ENCODE peak calls at places on chromosomes 3 and 15, in six cellular contexts. G, D, B, J, A and L are unnamed samples.

GRCh38 chr3:45631486-45631885 is 36.9 kb downstream of the LIMD1 start:
- DNase-seq in D (no peak), J (no peak), G (no peak), B (no peak), A (no peak), L (no peak)

GRCh38 chr15:89566141-89566540 is 9.1 kb upstream of the TICRR start:
- DNase-seq in D (no peak), J (no peak), B (no peak), A (no peak), G (peak; percentile 21), L (no peak)

GRCh38 chr3:169148448-169149348 is 514.8 kb downstream of the MECOM start:
- DNase-seq in J (no peak), B (no peak), A (no peak), D (no peak), G (peak; percentile 52), L (no peak)

GRCh38 chr15:78394981-78395619 is 42.9 kb upstream of the IREB2 start:
- DNase-seq in J (peak; percentile 68), D (no peak), A (no peak), G (no peak), B (peak; percentile 67), L (no peak)

GRCh38 chr15:70289191-70289955 is 191.7 kb upstream of the TLE3 start:
- DNase-seq in G (peak; percentile 74), A (no peak), J (peak; percentile 85), D (peak; percentile 83), B (no peak), L (peak; percentile 55)

GRCh38 chr15:101499863-101500713 is 10.6 kb upstream of the PCSK6 start:
- DNase-seq in A (peak; percentile 72), B (peak; percentile 28), G (no peak), D (no peak), J (peak; percentile 87), L (no peak)

GRCh38 chr15:50107591-50108408 is 11.2 kb downstream of the ATP8B4 start:
- DNase-seq in B (no peak), D (no peak), G (no peak), A (peak; percentile 90), J (no peak), L (no peak)

GRCh38 chr3:184085389-184085852 is 11.4 kb upstream of the HTR3E start:
- DNase-seq in B (no peak), J (no peak), A (peak; percentile 8), G (peak; percentile 49), D (peak; percentile 23), L (peak; percentile 10)

GRCh38 chr15:77571181-77571580 is 61.5 kb downstream of the LINGO1 start:
- DNase-seq in D (no peak), B (no peak), J (no peak), G (no peak), A (no peak), L (no peak)

GRCh38 chr15:80727596-80727995 is 32.5 kb downstream of the ABHD17C start:
- DNase-seq in B (no peak), D (no peak), G (no peak), J (no peak), A (no peak), L (no peak)

GRCh38 chr3:11734-12133 is 184.8 kb upstream of the CHL1 start:
- DNase-seq in D (no peak), J (no peak), G (no peak), B (no peak), A (no peak), L (no peak)

GRCh38 chr3:129181834-129182233 is 1.9 kb downstream of the CNBP start:
- DNase-seq in G (no peak), D (no peak), J (no peak), A (no peak), B (no peak), L (no peak)

DNA sequence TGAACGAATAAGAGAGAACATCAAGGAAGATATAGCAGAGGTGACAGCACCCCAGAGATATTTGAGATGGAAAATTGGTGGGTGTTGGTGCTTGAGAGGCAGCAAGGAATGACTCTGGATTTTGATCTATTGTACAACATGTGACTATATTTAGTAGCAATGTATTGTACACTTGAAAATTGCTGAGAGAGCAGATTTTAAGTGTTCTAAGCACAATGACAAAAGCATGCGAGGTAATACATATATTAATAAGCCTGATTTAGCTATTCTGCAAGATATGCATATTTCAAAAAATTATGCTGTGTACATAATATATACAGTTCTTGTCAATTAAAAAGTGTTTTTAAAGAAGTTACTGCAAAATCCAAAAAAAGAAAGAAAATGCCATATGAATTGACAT is 194.3 kb downstream of the SLC9A9 start:
- DNase-seq in B (no peak), J (no peak), D (no peak), G (no peak), A (no peak), L (no peak)
- TF ChIP-seq CTCF in B (no peak), J (no peak), D (no peak), G (no peak), A (no peak), L (no peak)

GRCh38 chr3:12809435-12809834 is 13.0 kb downstream of the CAND2 start:
- DNase-seq in A (no peak), D (no peak), J (no peak), G (no peak), B (no peak), L (no peak)

GRCh38 chr3:12809001-12809400 is 12.5 kb downstream of the CAND2 start:
- DNase-seq in A (no peak), G (no peak), J (no peak), D (no peak), B (no peak), L (no peak)

GRCh38 chr3:12810963-12811362 is 14.5 kb downstream of the CAND2 start:
- DNase-seq in A (no peak), B (no peak), J (no peak), G (no peak), D (no peak), L (no peak)

GRCh38 chr3:12808587-12808986 is 12.1 kb downstream of the CAND2 start:
- DNase-seq in B (no peak), A (no peak), D (no peak), G (no peak), J (no peak), L (no peak)

GRCh38 chr3:12810013-12810780 is 13.7 kb downstream of the CAND2 start:
- DNase-seq in B (peak; percentile 99), J (peak; percentile 99), D (peak; percentile 82), G (peak; percentile 94), A (peak; percentile 66), L (peak; percentile 68)
- TF ChIP-seq CTCF in B (no peak), J (no peak), D (peak; percentile 88), G (peak; percentile 52), A (peak; percentile 33), L (peak; percentile 92)

GRCh38 chr15:48406911-48407310 is 75.7 kb downstream of the DUT start:
- DNase-seq in B (no peak), A (no peak), D (no peak), J (no peak), G (no peak), L (no peak)
- TF ChIP-seq CTCF in B (no peak), A (no peak), D (peak; percentile 34), J (no peak), G (peak; percentile 52), L (peak; percentile 65)

DNA sequence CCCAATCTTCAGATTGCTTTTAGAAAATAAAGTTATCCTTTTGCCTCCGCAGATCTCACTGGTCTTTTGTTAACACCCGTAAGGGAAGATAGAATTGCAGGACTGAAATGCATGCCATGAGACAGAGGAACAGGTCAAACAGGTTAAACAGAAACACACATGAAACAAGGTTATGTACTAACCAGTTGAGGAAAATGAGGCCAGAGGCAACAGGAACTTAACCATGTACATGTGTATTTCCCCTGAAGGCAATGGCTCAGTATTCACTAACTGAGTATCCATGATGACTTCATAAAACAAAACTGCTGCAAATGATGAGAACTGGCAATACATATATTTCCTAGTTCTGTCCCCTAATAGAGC is 169.1 kb upstream of the NSMCE3 start:
- DNase-seq in A (no peak), J (no peak), G (no peak), D (no peak), B (no peak), L (no peak)
- TF ChIP-seq CTCF in A (no peak), J (no peak), G (no peak), D (no peak), B (no peak), L (no peak)

DNA sequence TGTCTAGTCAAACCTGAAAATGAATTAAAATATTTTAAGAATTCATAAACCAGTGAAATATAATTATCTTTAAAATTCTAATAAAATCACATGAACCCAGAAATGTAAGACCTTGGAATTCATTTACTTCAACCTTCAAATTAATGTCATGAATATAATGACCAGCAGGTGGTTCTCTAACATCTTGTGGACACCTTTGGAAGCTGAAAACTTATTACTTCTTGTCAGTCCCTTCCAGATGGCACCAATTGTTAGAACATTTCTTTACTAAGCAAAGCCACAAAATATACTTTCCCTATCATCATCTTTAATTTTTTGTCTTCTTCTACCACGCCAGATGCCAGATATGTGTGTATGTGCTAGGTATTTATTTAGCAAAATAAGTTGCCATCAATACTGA is 240.0 kb downstream of the MBNL1 start:
- DNase-seq in J (no peak), B (no peak), G (peak; percentile 38), A (peak; percentile 3), D (no peak), L (no peak)
- TF ChIP-seq CTCF in J (no peak), B (no peak), G (peak; percentile 18), A (no peak), D (no peak), L (peak; percentile 66)

DNA sequence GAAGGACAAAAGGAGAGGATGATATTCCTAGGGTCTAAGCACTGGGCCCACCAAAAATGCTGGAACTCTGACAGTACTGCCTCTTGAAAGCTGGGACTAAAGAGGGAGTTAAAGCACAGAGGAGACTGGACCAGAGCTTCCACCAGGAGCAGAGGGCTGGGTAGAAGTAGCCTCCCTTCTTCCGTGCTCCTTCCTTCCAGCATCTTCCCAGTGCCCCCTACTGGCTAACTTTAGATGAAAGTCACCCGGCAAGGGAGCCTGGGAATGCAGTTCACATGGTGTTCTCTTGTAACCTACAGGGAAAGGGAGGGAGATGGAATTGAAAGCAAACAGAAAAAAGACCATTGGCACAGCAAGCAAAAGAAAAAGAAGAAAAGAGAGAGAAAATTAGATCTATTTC is 106.1 kb upstream of the COL8A1 start:
- DNase-seq in B (peak; percentile 73), A (peak; percentile 16), D (peak; percentile 70), J (no peak), G (peak; percentile 88), L (peak; percentile 68)
- TF ChIP-seq CTCF in B (peak; percentile 68), A (peak; percentile 50), D (peak; percentile 63), J (no peak), G (peak; percentile 89), L (peak; percentile 90)

GRCh38 chr3:114299925-114300624 is 6.2 kb downstream of the TIGIT start:
- DNase-seq in A (no peak), D (no peak), J (no peak), G (no peak), B (no peak), L (no peak)

GRCh38 chr3:114293846-114294245 is at the start of gene TIGIT:
- DNase-seq in B (no peak), D (no peak), J (no peak), A (no peak), G (no peak), L (no peak)

GRCh38 chr3:114294940-114295480 is 1.2 kb downstream of the TIGIT start:
- DNase-seq in A (no peak), B (no peak), J (no peak), G (no peak), D (no peak), L (no peak)

DNA sequence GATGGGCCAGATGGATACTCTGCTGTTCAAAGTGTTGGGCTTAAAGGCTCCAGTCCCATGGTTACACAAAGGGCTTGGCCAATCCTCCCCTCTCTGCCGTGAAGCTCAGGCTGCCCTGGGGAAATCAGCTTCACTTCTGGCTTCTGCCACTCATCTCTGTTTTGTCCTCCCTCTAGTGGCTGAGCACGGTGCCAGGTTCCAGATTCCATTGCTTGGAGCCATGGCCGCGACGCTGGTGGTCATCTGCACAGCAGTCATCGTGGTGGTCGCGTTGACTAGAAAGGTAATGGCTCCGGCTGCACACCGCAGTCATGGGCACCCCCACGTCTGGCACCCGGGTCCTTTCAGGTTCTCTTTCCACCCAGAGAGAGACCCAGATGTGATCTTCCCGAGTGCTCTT is 5.6 kb downstream of the TIGIT start:
- DNase-seq in D (no peak), A (no peak), G (peak; percentile 18), J (no peak), B (no peak), L (peak; percentile 24)
- TF ChIP-seq CTCF in D (peak; percentile 27), A (no peak), G (peak; percentile 62), J (no peak), B (peak; percentile 40), L (peak; percentile 74)